ENCODE peak calls at places on chromosomes 5 and 9, in nine cellular contexts. Q, Z, R, E, G, N, D, U and L are unnamed samples.

GRCh38 chr5:132046915-132047314 is 13.5 kb upstream of the IL3 start:
- DNase-seq in Q (no peak), E (no peak), N (no peak), D (no peak), G (peak), U (peak), R (no peak), Z (peak), L (no peak)

GRCh38 chr5:57491369-57491965 is 8.9 kb upstream of the ACTBL2 start:
- DNase-seq in D (no peak), Q (no peak), E (no peak), G (no peak), U (no peak), Z (no peak), R (no peak), N (no peak), L (no peak)

GRCh38 chr9:2962471-2963172 is 118.7 kb upstream of the PUM3 start:
- DNase-seq in N (no peak), U (no peak), D (no peak), G (no peak), R (no peak), Z (no peak), Q (no peak), E (no peak), L (peak)

GRCh38 chr9:96031366-96031824 is 155.9 kb downstream of the ERCC6L2 start:
- DNase-seq in D (no peak), E (no peak), Q (no peak), R (no peak), G (peak), U (no peak), N (no peak), Z (no peak), L (no peak)

GRCh38 chr9:95133351-95133724 is 184.2 kb downstream of the FANCC start:
- DNase-seq in E (peak), U (no peak), N (no peak), D (no peak), Q (no peak), R (no peak), G (no peak), Z (no peak), L (no peak)

GRCh38 chr9:2018162-2018643 is 3.1 kb downstream of the SMARCA2 start:
- DNase-seq in G (no peak), Q (no peak), N (no peak), R (no peak), E (no peak), U (no peak), D (no peak), Z (no peak), L (no peak)

GRCh38 chr5:157109744-157110143 is 900 bp upstream of the HAVCR2 start:
- DNase-seq in R (peak), Z (no peak), D (peak), N (no peak), Q (no peak), E (no peak), U (no peak), G (peak), L (peak)

GRCh38 chr9:38368731-38369130 is 23.8 kb upstream of the ALDH1B1 start:
- DNase-seq in G (peak), D (no peak), Z (no peak), U (no peak), E (no peak), R (no peak), N (no peak), Q (no peak), L (no peak)

GRCh38 chr9:105157178-105157583 is 87.3 kb upstream of the SLC44A1 start:
- DNase-seq in G (peak), N (peak), D (peak), U (peak), E (peak), Z (no peak), Q (peak), R (peak), L (peak)

GRCh38 chr5:179257190-179257741 is 88.0 kb downstream of the ADAMTS2 start:
- DNase-seq in D (no peak), N (no peak), R (no peak), Q (no peak), G (peak), Z (no peak), E (no peak), U (peak), L (no peak)

DNA sequence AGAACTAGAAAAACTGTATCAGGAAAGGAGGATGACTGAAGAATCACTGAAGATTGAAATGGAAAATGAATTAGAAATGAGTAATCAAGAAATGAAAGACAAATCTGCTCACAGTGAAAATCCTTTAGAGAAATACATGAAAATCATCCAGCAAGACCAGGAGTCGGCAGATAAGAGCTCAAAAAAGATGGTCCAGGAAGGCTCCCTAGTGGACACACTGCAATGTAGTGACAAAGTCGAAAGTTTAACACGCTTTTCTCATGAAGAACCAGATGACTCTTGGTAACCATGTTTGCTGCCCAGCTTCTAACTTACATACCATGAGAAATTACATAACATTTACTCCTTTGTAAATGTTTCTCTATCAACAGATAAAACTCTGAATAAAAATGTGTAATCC is 37.1 kb downstream of the CPLANE1 start:
- DNase-seq in U (no peak), D (no peak), Z (no peak), E (no peak), R (no peak), G (no peak), Q (peak), N (peak), L (no peak)
- TF ChIP-seq CTCF in U (no peak), D (no peak), Z (no peak), E (no peak), R (no peak), G (no peak), Q (peak), N (no peak), L (no peak)

GRCh38 chr9:69861011-69861410 is 40.4 kb downstream of the CFAP95 start:
- DNase-seq in N (no peak), G (no peak), R (no peak), D (no peak), Q (no peak), Z (no peak), E (no peak), U (no peak), L (no peak)

GRCh38 chr9:69857828-69858227 is 37.2 kb downstream of the CFAP95 start:
- DNase-seq in R (no peak), D (no peak), N (no peak), E (no peak), Q (no peak), G (no peak), U (no peak), Z (no peak), L (no peak)

DNA sequence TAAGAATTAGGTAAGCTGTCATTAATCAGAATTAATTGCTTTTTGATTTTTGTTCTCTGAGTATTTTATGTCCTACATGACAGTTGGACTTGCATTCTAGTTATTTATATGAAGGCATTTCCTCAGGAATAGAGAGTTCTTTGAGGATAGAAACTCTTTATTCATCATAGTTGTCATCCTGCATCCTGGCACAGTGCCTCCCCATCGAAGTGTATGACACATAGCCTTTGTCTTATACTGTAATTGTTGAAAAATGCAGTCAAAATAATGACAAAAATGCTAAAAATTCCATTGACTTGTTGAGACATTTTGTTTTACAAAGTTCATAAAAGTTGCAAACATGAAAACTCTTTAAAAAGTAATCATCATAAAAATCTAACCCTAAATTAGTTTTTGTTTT is 36.5 kb downstream of the CFAP95 start:
- DNase-seq in U (no peak), Z (no peak), D (no peak), R (no peak), N (no peak), E (peak), G (no peak), Q (peak), L (no peak)
- H3K4me3 ChIP-seq in U (no peak), Z (no peak), D (no peak), R (no peak), N (no peak), E (no peak), G (no peak), Q (no peak), L (no peak)

DNA sequence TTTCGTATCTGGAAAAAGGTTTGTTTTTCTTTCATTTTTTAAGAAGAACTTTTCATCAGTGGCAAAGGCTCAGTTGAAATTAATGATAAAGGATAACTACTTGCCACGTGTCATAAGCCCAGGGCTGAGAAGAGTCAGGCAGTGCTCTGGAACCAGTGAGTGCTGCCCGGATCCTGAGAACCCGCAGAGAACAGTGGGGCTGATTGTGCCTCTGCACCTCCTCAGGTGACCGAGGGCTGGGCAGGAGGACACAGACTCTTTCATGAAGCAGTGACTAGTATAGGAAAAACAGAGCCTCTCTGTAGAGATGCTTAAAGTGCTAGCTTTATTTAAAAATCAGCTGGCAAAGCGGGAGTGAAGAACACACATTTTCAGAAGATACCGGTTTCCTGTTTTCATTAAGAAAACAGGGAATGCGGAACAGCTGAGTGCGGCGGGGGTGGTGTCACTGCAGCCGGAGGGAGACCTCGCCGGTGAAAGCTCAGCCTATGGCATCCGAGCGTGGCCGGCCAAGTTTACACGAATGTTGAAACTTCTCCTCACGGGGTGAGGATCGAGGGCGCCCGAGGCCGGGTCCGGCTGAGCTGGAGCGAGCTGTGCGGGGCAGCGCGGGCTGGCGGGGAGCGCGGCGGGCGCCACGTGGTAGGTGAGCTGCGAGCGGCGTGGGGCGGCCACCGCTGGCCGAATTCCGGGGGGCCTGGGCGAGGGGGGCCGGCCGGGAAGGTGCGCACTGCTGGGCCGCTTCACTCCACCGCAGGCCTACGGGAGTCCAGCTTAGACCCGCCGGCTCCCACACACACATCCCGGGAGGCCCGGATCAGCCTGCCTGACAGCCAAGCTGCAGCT is 134.7 kb upstream of the DMRT1 start:
- DNase-seq in U (peak), G (peak), E (peak), N (peak), R (no peak), D (no peak), Q (peak), Z (peak), L (no peak)
- TF ChIP-seq CTCF in U (no peak), G (no peak), E (no peak), N (no peak), R (no peak), D (no peak), Q (no peak), Z (no peak), L (no peak)

GRCh38 chr5:53041740-53042139 is 52.6 kb downstream of the ITGA2 start:
- DNase-seq in N (no peak), E (no peak), G (no peak), Q (no peak), R (no peak), Z (no peak), U (no peak), D (no peak), L (no peak)
- H3K4me3 ChIP-seq in N (no peak), E (no peak), G (no peak), Q (peak), R (no peak), Z (no peak), U (no peak), D (no peak), L (no peak)

DNA sequence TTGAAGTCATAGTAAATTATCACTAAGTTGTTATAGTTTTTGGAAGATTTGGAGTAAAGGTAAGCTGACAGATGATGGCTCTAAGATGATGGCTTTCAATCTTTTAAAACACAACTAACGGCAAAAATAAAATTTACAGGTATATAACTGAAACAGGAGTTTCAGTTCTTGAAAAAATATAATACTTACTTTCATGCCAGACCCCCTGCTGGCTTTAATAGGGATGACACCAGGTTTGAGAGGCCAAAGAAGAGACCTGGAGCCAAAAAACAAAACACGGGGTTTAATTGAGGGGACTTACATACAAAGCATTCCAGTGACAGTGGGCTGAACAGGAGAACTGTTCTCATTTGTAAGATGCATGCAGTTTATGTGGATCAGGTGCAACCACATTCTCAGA is 301.7 kb upstream of the PCSK5 start:
- DNase-seq in N (peak), R (no peak), G (no peak), E (no peak), Z (no peak), D (peak), U (no peak), Q (no peak), L (peak)
- TF ChIP-seq CTCF in N (peak), R (peak), G (no peak), E (peak), Z (no peak), D (peak), U (peak), Q (no peak), L (peak)

DNA sequence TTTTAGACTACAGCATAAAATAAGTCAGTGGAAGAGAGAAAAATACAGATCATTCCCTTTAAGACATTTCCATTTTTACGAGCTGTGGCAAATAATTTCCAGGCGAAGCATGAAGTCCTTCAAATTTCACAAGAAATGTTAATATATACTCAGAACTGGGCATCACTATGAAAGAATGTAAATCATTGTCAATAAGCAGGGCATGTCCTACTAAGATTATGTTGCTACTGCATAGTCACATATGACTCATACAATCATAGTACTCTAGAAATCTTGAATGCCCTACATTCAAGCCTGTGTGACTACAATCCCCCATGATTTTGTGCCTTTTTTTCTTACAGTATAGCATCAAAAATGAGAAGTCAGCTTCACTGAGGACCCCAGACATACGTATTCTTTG is 485.2 kb upstream of the FTMT start:
- DNase-seq in Q (peak), G (no peak), N (no peak), Z (no peak), E (peak), U (no peak), D (no peak), R (no peak), L (no peak)
- H3K4me3 ChIP-seq in Q (no peak), G (no peak), N (no peak), Z (no peak), E (no peak), U (no peak), D (no peak), R (no peak), L (no peak)

DNA sequence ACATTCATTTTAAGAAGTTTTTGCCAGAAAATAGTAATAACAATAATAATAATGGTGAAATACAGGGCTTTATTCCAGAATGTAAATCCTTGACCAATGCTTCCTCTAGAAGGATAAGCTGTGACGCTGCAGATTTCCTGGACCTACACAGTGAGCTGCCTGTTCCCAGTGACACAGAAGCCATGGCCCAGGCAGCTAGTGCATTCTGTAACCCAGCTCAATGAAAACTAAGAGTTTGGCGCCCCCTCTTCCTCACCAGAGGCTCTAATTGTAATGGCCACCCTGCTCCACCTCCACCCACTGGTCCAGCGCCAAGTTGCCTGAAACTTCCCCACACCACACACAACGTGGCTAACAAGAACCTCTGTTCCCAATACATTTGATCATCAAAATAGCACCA is 248.2 kb downstream of the CETN3 start:
- DNase-seq in E (no peak), Z (peak), G (no peak), U (peak), D (peak), N (peak), R (no peak), Q (peak), L (peak)
- TF ChIP-seq CTCF in E (no peak), Z (peak), G (no peak), U (peak), D (peak), N (peak), R (peak), Q (peak), L (peak)

DNA sequence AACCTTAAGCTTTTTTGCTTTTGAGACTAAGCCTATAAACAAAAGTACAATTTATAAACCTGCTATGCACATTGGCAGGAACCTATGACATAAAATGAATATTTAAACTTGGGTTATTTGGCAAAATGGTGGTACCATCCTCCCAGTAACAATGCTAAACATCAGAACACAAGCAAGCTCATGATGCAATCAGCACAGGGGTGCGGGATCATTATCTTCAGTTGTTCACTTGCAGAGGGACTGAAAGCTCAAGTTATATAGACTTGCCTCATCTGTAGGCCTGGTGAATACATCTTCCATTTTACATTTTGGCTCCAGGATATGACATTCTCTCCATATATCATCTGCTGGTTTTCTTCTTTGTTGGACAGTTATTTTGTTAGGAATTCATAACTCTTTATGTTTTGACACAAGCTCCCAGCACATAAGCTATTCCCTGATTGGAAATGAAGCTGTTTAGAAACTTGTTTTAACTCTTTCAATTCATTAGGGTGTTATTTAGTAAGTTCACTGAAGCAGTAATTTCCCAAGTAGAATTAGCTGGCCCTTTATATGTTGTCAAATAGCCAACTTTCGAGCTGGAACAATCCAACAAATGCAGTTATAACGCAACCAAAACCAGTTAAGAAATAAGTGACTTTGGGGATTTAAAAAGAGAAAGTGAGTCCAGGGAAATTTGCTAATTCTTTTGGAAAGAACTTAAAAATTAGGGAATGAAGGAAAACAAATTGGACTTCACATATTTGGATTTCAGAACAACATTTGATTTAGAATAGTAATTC is 124.8 kb upstream of the LIFR start:
- DNase-seq in E (no peak), U (no peak), Z (no peak), N (no peak), Q (no peak), R (no peak), G (no peak), D (no peak), L (no peak)
- H3K4me3 ChIP-seq in E (no peak), U (no peak), Z (no peak), N (no peak), Q (no peak), R (no peak), G (no peak), D (no peak), L (no peak)

GRCh38 chr5:110918683-110919082 is 152.8 kb upstream of the TSLP start:
- DNase-seq in N (no peak), D (no peak), U (no peak), R (no peak), Q (no peak), E (no peak), G (no peak), Z (no peak), L (no peak)
- TF ChIP-seq CTCF in N (no peak), D (no peak), U (no peak), R (no peak), Q (no peak), E (no peak), G (no peak), Z (no peak), L (no peak)

GRCh38 chr5:100726116-100726515 is 177.0 kb downstream of the ST8SIA4 start:
- DNase-seq in Z (no peak), D (no peak), E (no peak), R (no peak), U (no peak), G (no peak), N (no peak), Q (no peak), L (no peak)

DNA sequence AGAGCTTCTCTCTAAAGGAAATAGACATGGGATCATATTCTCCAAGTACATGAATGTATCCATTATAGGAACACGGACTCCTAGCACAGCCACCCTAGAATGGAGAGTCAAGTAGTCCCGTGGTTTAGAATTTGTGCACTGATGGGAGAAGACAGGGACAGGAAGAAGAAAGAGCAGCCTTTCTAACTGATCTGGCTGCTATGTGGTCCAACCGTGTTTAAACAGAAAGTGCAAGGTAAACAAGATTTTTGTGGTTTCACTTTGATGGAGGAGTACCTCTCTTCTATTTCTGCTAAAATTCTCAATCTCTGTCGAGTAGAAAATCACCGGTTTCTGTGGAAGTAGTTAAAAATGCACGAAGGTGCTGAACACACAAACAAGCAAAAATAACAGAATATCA is 171.3 kb downstream of the ST8SIA4 start:
- DNase-seq in Q (no peak), U (no peak), E (no peak), N (no peak), R (peak), Z (no peak), D (peak), G (no peak), L (peak)
- H3K4me3 ChIP-seq in Q (no peak), U (no peak), E (no peak), N (no peak), R (peak), Z (no peak), D (peak), G (no peak), L (peak)